ENCODE peak calls at places on chromosomes 16 and 17, in eight cellular contexts. S is cerebellum; I is NCI-H1048; C is effector memory CD4-positive, alpha-beta T cell; N is lower leg skin; Y is EH; K is effector CD4-positive, alpha-beta T cell; W is substantia nigra. E is an unnamed sample.

GRCh38 chr17:73391331-73392265 is 79.8 kb upstream of the CDC42EP4 start:
- DNase-seq in W (no peak), S (no peak), C (no peak), N (no peak), Y (no peak), I (no peak), K (no peak), E (no peak)

GRCh38 chr17:2011421-2012371 is 13.4 kb downstream of the RTN4RL1 start:
- DNase-seq in N (peak), K (no peak), C (no peak), S (no peak), I (no peak), Y (peak), W (no peak), E (peak)

GRCh38 chr17:77560841-77561240 is 397.7 kb upstream of the TNRC6C start:
- DNase-seq in W (no peak), K (no peak), C (no peak), Y (no peak), N (no peak), S (no peak), I (no peak), E (no peak)

GRCh38 chr17:16924701-16925440 is 47.0 kb downstream of the TNFRSF13B start:
- DNase-seq in Y (no peak), W (no peak), C (no peak), K (no peak), S (no peak), N (no peak), I (no peak), E (no peak)

GRCh38 chr16:31452631-31453106 is 6.6 kb upstream of the ARMC5 start:
- DNase-seq in I (no peak), C (no peak), N (no peak), K (no peak), S (no peak), Y (peak), W (no peak), E (no peak)

GRCh38 chr16:14456793-14457481 is 173.1 kb downstream of the PARN start:
- DNase-seq in Y (peak), I (no peak), S (no peak), W (no peak), N (no peak), C (no peak), K (no peak), E (no peak)

GRCh38 chr16:82699711-82700495 is 73.1 kb downstream of the CDH13 start:
- DNase-seq in S (no peak), Y (peak), W (no peak), C (no peak), K (no peak), N (peak), I (no peak), E (no peak)

GRCh38 chr17:42286411-42287295 is 1.6 kb upstream of the STAT5A start:
- DNase-seq in Y (peak), S (no peak), N (peak), I (no peak), K (no peak), C (no peak), W (no peak), E (peak)

GRCh38 chr16:28324235-28324886 is 32.0 kb downstream of the SBK1 start:
- DNase-seq in S (no peak), W (no peak), I (no peak), K (no peak), N (no peak), C (no peak), Y (no peak), E (peak)

GRCh38 chr16:1494129-1494640 is 1.0 kb downstream of the TELO2 start:
- DNase-seq in Y (peak), K (no peak), N (no peak), W (no peak), S (peak), I (no peak), C (no peak), E (no peak)

GRCh38 chr16:84562174-84562815 is 55.6 kb downstream of the COTL1 start:
- DNase-seq in Y (no peak), I (no peak), K (no peak), S (no peak), C (no peak), W (no peak), N (no peak), E (no peak)

GRCh38 chr16:23282508-23282907 is 19.6 kb upstream of the SCNN1B start:
- DNase-seq in Y (no peak), I (no peak), C (no peak), K (no peak), S (no peak), W (no peak), N (peak), E (no peak)

GRCh38 chr17:40978752-40979151 is 5.4 kb downstream of the KRT40 start:
- DNase-seq in K (no peak), Y (no peak), S (no peak), C (no peak), W (no peak), N (no peak), I (no peak), E (no peak)

GRCh38 chr17:17841620-17842025 is 4.8 kb upstream of the SREBF1 start:
- DNase-seq in W (no peak), I (no peak), Y (no peak), S (no peak), K (no peak), C (no peak), N (no peak), E (no peak)

GRCh38 chr17:39194089-39194984 is 3.1 kb downstream of the CACNB1 start:
- DNase-seq in Y (peak), K (no peak), N (no peak), W (peak), I (no peak), S (peak), C (no peak), E (no peak)

GRCh38 chr17:16937431-16937830 is 34.5 kb downstream of the TNFRSF13B start:
- DNase-seq in K (no peak), N (no peak), W (no peak), S (no peak), Y (no peak), I (no peak), C (no peak), E (peak)

GRCh38 chr16:88867561-88868246 is 1.2 kb upstream of the PABPN1L start:
- DNase-seq in N (no peak), Y (no peak), K (no peak), S (no peak), W (no peak), C (no peak), I (no peak), E (no peak)

GRCh38 chr16:85574672-85575475 is 38.2 kb upstream of the GSE1 start:
- DNase-seq in C (no peak), N (no peak), S (peak), K (no peak), Y (no peak), W (no peak), I (no peak), E (no peak)

GRCh38 chr16:2483160-2483559 is 8.2 kb downstream of the TBC1D24 start:
- DNase-seq in I (no peak), S (peak), C (no peak), K (no peak), W (no peak), Y (peak), N (no peak), E (no peak)

GRCh38 chr17:45924332-45924820 is 30.0 kb downstream of the MAPT start:
- DNase-seq in Y (no peak), W (no peak), C (no peak), S (no peak), K (no peak), N (no peak), I (no peak), E (no peak)

GRCh38 chr16:11128211-11129123 is 127.5 kb downstream of the SOCS1 start:
- DNase-seq in S (no peak), K (no peak), I (no peak), N (no peak), Y (peak), C (no peak), W (no peak), E (no peak)